ENCODE peak calls at places on chromosomes 1 and 21, in four cellular contexts. B is upper lobe of left lung; A is right lobe of liver; W is CD8-positive, alpha-beta T cell. G is an unnamed sample.

GRCh38 chr1:89822109-89822962 is 1.5 kb downstream of the LRRC8D start:
- DNase-seq in B (no peak), A (peak), W (no peak), G (no peak)

GRCh38 chr1:116671835-116672234 is 4.3 kb upstream of the IGSF3 start:
- DNase-seq in B (no peak), A (no peak), W (no peak), G (no peak)

GRCh38 chr1:101652476-101652875 is 344.2 kb downstream of the OLFM3 start:
- DNase-seq in B (no peak), A (no peak), W (no peak), G (no peak)

GRCh38 chr1:1072849-1073742 is 1.0 kb downstream of the RNF223 start:
- DNase-seq in B (no peak), A (no peak), W (no peak), G (no peak)

GRCh38 chr1:172108494-172108893 is 267.2 kb downstream of the DNM3 start:
- DNase-seq in B (no peak), A (no peak), W (no peak), G (no peak)

GRCh38 chr1:155083865-155084721 is 5.5 kb downstream of the EFNA3 start:
- DNase-seq in B (peak), A (peak), W (no peak), G (no peak)

GRCh38 chr1:78447096-78447495 is 43.7 kb upstream of the PTGFR start:
- DNase-seq in B (no peak), A (no peak), W (no peak), G (no peak)

GRCh38 chr1:113929750-113930498 is 800 bp downstream of the HIPK1 start:
- DNase-seq in B (peak), A (peak), W (peak), G (no peak)

GRCh38 chr1:92709738-92710137 is 75.2 kb downstream of the EVI5 start:
- DNase-seq in B (no peak), A (peak), W (no peak), G (no peak)

GRCh38 chr1:9425859-9426258 is 113.4 kb upstream of the SLC25A33 start:
- DNase-seq in B (no peak), A (no peak), W (peak), G (peak)

GRCh38 chr1:94936861-94937620 is 10.1 kb upstream of the CNN3 start:
- DNase-seq in B (no peak), A (no peak), W (no peak), G (no peak)

GRCh38 chr21:41438425-41439113 is 12.5 kb downstream of the MX1 start:
- DNase-seq in B (no peak), A (no peak), W (no peak), G (no peak)

GRCh38 chr21:44083631-44084291 is 23.4 kb upstream of the PWP2 start:
- DNase-seq in B (peak), A (no peak), W (peak), G (no peak)

GRCh38 chr1:116163533-116163932 is 52.3 kb downstream of the MAB21L3 start:
- DNase-seq in B (no peak), A (no peak), W (no peak), G (no peak)

GRCh38 chr1:51313961-51314777 is 16.2 kb downstream of the TTC39A start:
- DNase-seq in B (peak), A (peak), W (no peak), G (no peak)

GRCh38 chr1:231702804-231703203 is 76.2 kb downstream of the DISC1 start:
- DNase-seq in B (no peak), A (no peak), W (no peak), G (no peak)

GRCh38 chr1:180580237-180580636 is 21.5 kb downstream of the OVAAL start:
- DNase-seq in B (peak), A (peak), W (no peak), G (no peak)

GRCh38 chr1:227766653-227767277 is 31.5 kb downstream of the SNAP47 start:
- DNase-seq in B (no peak), A (no peak), W (no peak), G (no peak)

GRCh38 chr1:179953974-179954493 is 576 bp upstream of the CEP350 start:
- DNase-seq in B (peak), A (no peak), W (no peak), G (no peak)

GRCh38 chr1:225388372-225388771 is 39.5 kb downstream of the LBR start:
- DNase-seq in B (no peak), A (no peak), W (no peak), G (no peak)

GRCh38 chr21:28615276-28615675 is 377.4 kb downstream of the LTN1 start:
- DNase-seq in B (no peak), A (no peak), W (no peak), G (no peak)

GRCh38 chr1:36710008-36710407 is 227.3 kb upstream of the CSF3R start:
- DNase-seq in B (no peak), A (no peak), W (no peak), G (no peak)

GRCh38 chr1:107895403-107896181 is 69.4 kb downstream of the VAV3 start:
- DNase-seq in B (no peak), A (no peak), W (no peak), G (no peak)

GRCh38 chr1:210683403-210684047 is 354.8 kb downstream of the HHAT start:
- DNase-seq in B (no peak), A (no peak), W (no peak), G (no peak)

GRCh38 chr1:41379741-41380130 is 18.5 kb downstream of the FOXO6 start:
- DNase-seq in B (no peak), A (no peak), W (no peak), G (no peak)
- H3K4me3 ChIP-seq in B (no peak), A (no peak), W (no peak), G (no peak)

DNA sequence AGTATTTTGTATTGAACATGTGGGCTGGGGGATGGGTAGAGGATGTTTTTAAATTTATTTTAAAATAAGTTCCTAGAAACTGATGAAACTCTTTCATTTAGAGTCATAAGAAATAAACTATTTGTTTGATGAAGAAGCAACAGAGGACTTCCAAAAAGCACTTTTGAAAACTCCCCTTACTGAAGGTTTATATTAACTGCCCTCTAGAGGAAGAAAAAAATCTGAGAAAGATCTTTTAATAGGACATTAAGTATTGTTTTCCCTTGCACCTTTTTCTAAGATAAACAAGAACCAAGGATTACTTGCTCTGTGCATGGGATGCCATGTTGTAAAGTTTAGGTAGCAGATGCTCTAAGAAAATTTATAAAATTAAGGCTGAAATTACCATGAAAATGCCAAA is 14.1 kb downstream of the DISP1 start:
- DNase-seq in B (no peak), A (no peak), W (no peak), G (no peak)
- TF ChIP-seq CTCF in B (no peak), A (peak), W (no peak), G (peak)

DNA sequence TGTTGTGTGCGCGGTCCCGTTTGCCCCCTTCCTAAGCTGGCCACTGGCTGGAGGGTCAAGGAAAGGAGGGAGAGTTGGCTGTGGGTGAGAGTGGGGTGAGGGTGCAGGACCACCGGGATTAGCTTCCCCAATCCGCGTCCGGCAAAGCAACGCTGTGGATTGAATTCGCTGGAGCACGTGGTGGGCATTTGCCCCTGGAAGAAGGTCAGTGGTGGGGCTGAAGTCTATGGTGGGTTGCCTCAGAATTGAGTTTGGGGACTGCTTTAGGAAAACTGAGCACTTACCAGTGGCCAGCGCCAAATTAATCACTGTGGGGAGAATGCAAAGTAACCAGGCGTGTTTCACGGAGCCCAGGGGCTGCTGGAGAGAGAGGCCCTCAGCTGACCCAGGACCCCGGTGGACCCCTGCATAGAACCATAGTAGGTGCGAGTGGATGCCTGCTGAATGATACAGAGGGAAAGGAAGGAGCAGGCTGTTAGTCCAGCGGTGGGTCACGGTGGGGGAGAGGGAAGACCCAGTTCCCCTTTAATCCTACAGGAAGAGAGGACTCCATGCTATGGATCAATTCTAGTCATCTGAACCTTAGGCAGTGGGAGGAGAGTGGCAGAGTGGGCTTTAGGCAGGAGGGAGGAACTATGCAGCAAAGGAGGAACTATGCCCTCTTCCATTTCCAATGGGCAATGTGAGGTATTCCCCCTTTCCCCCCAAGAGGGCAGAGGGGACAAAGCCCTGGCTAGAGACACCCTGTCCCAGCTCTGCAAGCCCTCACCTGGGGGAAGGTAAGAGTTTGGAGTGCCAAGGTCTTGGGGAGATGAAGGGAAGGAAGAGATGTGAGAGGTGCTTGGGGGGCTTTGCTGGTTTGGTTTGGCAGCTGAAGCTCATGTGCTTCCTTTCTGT is 1.2 kb downstream of the TNFRSF8 start:
- DNase-seq in B (no peak), A (no peak), W (no peak), G (no peak)
- H3K4me3 ChIP-seq in B (no peak), A (no peak), W (no peak), G (peak)

DNA sequence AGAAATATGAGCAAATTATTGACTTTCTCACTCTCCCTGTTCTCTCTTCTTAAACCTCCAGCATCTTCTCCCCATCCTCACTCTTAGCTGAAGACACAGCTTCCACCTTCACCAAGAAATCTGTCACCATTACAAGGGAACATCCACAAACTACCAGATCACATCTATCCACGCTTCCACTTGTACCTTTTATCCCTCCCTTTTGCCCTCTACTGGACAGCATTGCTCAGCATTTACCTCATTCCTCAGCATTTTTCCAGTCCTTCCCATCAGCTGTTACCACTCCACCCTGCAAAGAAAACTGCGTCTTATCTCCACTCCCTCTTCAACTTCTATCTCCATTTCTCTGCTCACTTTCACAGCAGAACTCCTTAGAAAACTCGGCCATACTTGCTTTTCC is 42.6 kb downstream of the KCNJ6 start:
- DNase-seq in B (no peak), A (no peak), W (no peak), G (no peak)
- TF ChIP-seq CTCF in B (no peak), A (peak), W (no peak), G (no peak)

GRCh38 chr1:3924871-3925655 is 25.0 kb upstream of the C1orf174 start:
- DNase-seq in B (no peak), A (no peak), W (no peak), G (no peak)

GRCh38 chr1:3925762-3926161 is 25.7 kb upstream of the C1orf174 start:
- DNase-seq in B (no peak), A (no peak), W (no peak), G (no peak)

GRCh38 chr1:3922851-3923250 is 22.8 kb upstream of the C1orf174 start:
- DNase-seq in B (no peak), A (no peak), W (no peak), G (no peak)

GRCh38 chr1:3923378-3924185 is 23.5 kb upstream of the C1orf174 start:
- DNase-seq in B (no peak), A (no peak), W (no peak), G (no peak)

GRCh38 chr1:3924186-3924815 is 24.2 kb upstream of the C1orf174 start:
- DNase-seq in B (no peak), A (no peak), W (no peak), G (no peak)
- H3K4me3 ChIP-seq in B (no peak), A (no peak), W (no peak), G (no peak)

GRCh38 chr1:147390185-147390542 is 147.7 kb downstream of the CHD1L start:
- DNase-seq in B (no peak), A (no peak), W (no peak), G (no peak)
- TF ChIP-seq CTCF in B (no peak), A (no peak), W (no peak), G (no peak)

GRCh38 chr1:7899741-7900140 is 40.9 kb downstream of the TNFRSF9 start:
- DNase-seq in B (no peak), A (no peak), W (no peak), G (no peak)

GRCh38 chr1:7898962-7899361 is 41.7 kb downstream of the TNFRSF9 start:
- DNase-seq in B (no peak), A (no peak), W (no peak), G (no peak)

GRCh38 chr1:7905262-7905661 is 35.4 kb downstream of the TNFRSF9 start:
- DNase-seq in B (no peak), A (no peak), W (no peak), G (no peak)

GRCh38 chr1:7896994-7897393 is 43.6 kb downstream of the TNFRSF9 start:
- DNase-seq in B (no peak), A (no peak), W (no peak), G (no peak)

DNA sequence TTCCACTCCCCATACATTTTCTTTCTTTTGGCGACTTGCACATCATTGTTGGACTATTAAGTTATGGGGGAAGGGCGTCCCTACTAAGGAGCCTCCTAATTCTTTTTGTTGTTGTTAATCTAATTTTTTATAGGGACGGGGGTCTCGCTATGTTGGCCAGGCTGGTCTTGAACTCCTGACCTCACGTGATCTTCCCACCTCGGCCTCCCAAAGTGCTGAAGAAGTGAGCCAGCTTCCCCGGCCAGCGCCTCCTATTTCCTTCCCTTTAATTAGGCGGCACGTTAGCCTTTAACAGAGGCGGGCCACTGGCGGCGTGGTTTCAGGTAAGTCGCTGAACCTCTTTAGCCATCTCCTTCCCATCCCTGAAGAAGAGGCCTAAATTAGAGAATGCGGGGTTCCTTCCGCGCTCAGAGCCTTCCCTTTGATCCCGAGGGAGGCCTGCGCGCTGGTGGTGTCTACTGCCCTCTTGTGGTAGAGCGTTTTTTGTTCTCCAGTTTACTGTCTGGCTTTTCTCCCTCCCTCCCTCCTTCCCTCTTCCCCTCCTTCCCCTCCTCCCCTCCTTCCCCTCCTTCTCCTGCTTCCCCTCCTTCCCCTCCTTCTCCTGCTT is 38.1 kb downstream of the TNFRSF9 start:
- DNase-seq in B (peak), A (peak), W (peak), G (no peak)
- H3K4me3 ChIP-seq in B (no peak), A (no peak), W (peak), G (no peak)

GRCh38 chr1:246492611-246493245 is 14.4 kb downstream of the SMYD3 start:
- DNase-seq in B (peak), A (peak), W (no peak), G (no peak)
- TF ChIP-seq CTCF in B (peak), A (peak), W (peak), G (peak)

GRCh38 chr1:37998089-37998808 is 7.1 kb downstream of the FHL3 start:
- DNase-seq in B (no peak), A (no peak), W (no peak), G (no peak)
- H3K4me3 ChIP-seq in B (no peak), A (no peak), W (no peak), G (no peak)

GRCh38 chr21:37746849-37747248 is 169.4 kb downstream of the KCNJ6 start:
- DNase-seq in B (no peak), A (no peak), W (no peak), G (no peak)
- TF ChIP-seq CTCF in B (no peak), A (no peak), W (no peak), G (peak)